ENCODE peak calls at places on chromosomes 11 and 22, in six cellular contexts. J, Z, Y, D, H and E are unnamed samples.
A peak's percentile ranks its signal among the peaks of the same experiment; 100 is the strongest.

GRCh38 chr22:46707827-46708570 is 30.1 kb downstream of the CERK start:
- DNase-seq in J (no peak), Z (no peak), Y (no peak), D (no peak), H (no peak), E (no peak)

GRCh38 chr11:126380909-126381308 is 25.4 kb downstream of the ST3GAL4 start:
- DNase-seq in J (no peak), Z (no peak), Y (no peak), D (no peak), H (no peak), E (no peak)

GRCh38 chr11:68872216-68873003 is 30.7 kb upstream of the CPT1A start:
- DNase-seq in J (no peak), Z (peak; percentile 48), Y (no peak), D (no peak), H (no peak), E (no peak)

GRCh38 chr11:111954154-111954553 is 17.0 kb downstream of the DIXDC1 start:
- DNase-seq in J (no peak), Z (no peak), Y (no peak), D (no peak), H (no peak), E (no peak)

GRCh38 chr22:21593406-21594232 is 26.1 kb downstream of the UBE2L3 start:
- DNase-seq in J (no peak), Z (no peak), Y (no peak), D (peak; percentile 47), H (no peak), E (no peak)

GRCh38 chr11:13726456-13726855 is 58.0 kb downstream of the FAR1 start:
- DNase-seq in J (no peak), Z (peak; percentile 35), Y (no peak), D (no peak), H (no peak), E (no peak)

GRCh38 chr11:11179239-11179638 is 173.8 kb downstream of the CSNK2A3 start:
- DNase-seq in J (no peak), Z (no peak), Y (peak; percentile 28), D (no peak), H (no peak), E (peak; percentile 70)

GRCh38 chr11:100752371-100753073 is 65.4 kb downstream of the ARHGAP42 start:
- DNase-seq in J (no peak), Z (no peak), Y (no peak), D (no peak), H (peak; percentile 33), E (no peak)

GRCh38 chr22:17268501-17269223 is 49.4 kb upstream of the ADA2 start:
- DNase-seq in J (peak; percentile 17), Z (no peak), Y (no peak), D (no peak), H (no peak), E (no peak)

GRCh38 chr22:50084085-50084484 is 1.1 kb downstream of the MLC1 start:
- DNase-seq in J (no peak), Z (no peak), Y (no peak), D (no peak), H (no peak), E (no peak)

GRCh38 chr11:61771195-61771894 is 18.9 kb downstream of the MYRF start:
- DNase-seq in J (no peak), Z (no peak), Y (no peak), D (no peak), H (no peak), E (no peak)

GRCh38 chr22:39611360-39611759 is 40.8 kb downstream of the CACNA1I start:
- DNase-seq in J (no peak), Z (no peak), Y (no peak), D (no peak), H (no peak), E (no peak)

GRCh38 chr22:37007666-37008065 is 11.6 kb downstream of the TST start:
- DNase-seq in J (peak; percentile 23), Z (peak; percentile 34), Y (no peak), D (no peak), H (no peak), E (no peak)

GRCh38 chr11:68256331-68256741 is 15.4 kb downstream of the C11orf24 start:
- DNase-seq in J (no peak), Z (no peak), Y (no peak), D (no peak), H (no peak), E (no peak)

GRCh38 chr11:3781423-3781822 is 15.9 kb downstream of the NUP98 start:
- DNase-seq in J (no peak), Z (no peak), Y (no peak), D (no peak), H (no peak), E (no peak)

GRCh38 chr11:63761870-63762661 is 6.5 kb downstream of the ZFTA start:
- DNase-seq in J (peak; percentile 87), Z (no peak), Y (no peak), D (peak; percentile 83), H (peak; percentile 67), E (no peak)

GRCh38 chr11:119210035-119210434 is 3.9 kb downstream of the CBL start:
- DNase-seq in J (no peak), Z (no peak), Y (no peak), D (no peak), H (no peak), E (no peak)

GRCh38 chr11:66224226-66224850 is 44.1 kb upstream of the RAB1B start:
- DNase-seq in J (no peak), Z (no peak), Y (no peak), D (no peak), H (no peak), E (no peak)

GRCh38 chr11:70501933-70502540 is 103.7 kb downstream of the CTTN start:
- DNase-seq in J (no peak), Z (no peak), Y (no peak), D (no peak), H (peak; percentile 67), E (no peak)

GRCh38 chr11:121391914-121392313 is 60.2 kb upstream of the SORL1 start:
- DNase-seq in J (no peak), Z (no peak), Y (no peak), D (no peak), H (no peak), E (no peak)

GRCh38 chr11:1573077-1573846 is 1.2 kb upstream of the DUSP8 start:
- DNase-seq in J (peak; percentile 66), Z (no peak), Y (no peak), D (no peak), H (peak; percentile 32), E (no peak)

GRCh38 chr11:71223081-71223405 is 29.3 kb downstream of the SHANK2 start:
- DNase-seq in J (no peak), Z (no peak), Y (no peak), D (no peak), H (no peak), E (no peak)

GRCh38 chr11:14702760-14703159 is 59.2 kb downstream of the PDE3B start:
- DNase-seq in J (no peak), Z (no peak), Y (no peak), D (no peak), H (no peak), E (no peak)

GRCh38 chr11:28760676-28761390 is 652.6 kb downstream of the METTL15 start:
- DNase-seq in J (no peak), Z (no peak), Y (no peak), D (no peak), H (peak; percentile 84), E (peak; percentile 90)

GRCh38 chr11:122809861-122810260 is 28.4 kb upstream of the CRTAM start:
- DNase-seq in J (no peak), Z (no peak), Y (no peak), D (no peak), H (no peak), E (no peak)

GRCh38 chr22:20013382-20013871 is 3.2 kb downstream of the ARVCF start:
- DNase-seq in J (peak; percentile 88), Z (peak; percentile 86), Y (peak; percentile 12), D (peak; percentile 91), H (peak; percentile 4), E (no peak)

GRCh38 chr11:6258571-6258998 is 1.1 kb upstream of the CCKBR start:
- DNase-seq in J (peak; percentile 79), Z (no peak), Y (no peak), D (no peak), H (peak; percentile 24), E (no peak)

GRCh38 chr11:27392715-27393114 is 29.7 kb upstream of the CCDC34 start:
- DNase-seq in J (no peak), Z (peak; percentile 70), Y (no peak), D (no peak), H (no peak), E (peak; percentile 40)

GRCh38 chr11:106961518-106961917 is 56.8 kb downstream of the GUCY1A2 start:
- DNase-seq in J (no peak), Z (peak; percentile 74), Y (peak; percentile 94), D (no peak), H (no peak), E (peak; percentile 54)

GRCh38 chr11:130916910-130917309 is 631 bp upstream of the SNX19 start:
- DNase-seq in J (no peak), Z (no peak), Y (no peak), D (no peak), H (no peak), E (no peak)

GRCh38 chr22:41290262-41291221 is 4.6 kb upstream of the RANGAP1 start:
- DNase-seq in J (no peak), Z (peak; percentile 78), Y (peak; percentile 76), D (no peak), H (no peak), E (peak; percentile 88)

GRCh38 chr11:67372993-67373915 is at the start of gene CLCF1:
- DNase-seq in J (peak; percentile 60), Z (peak; percentile 68), Y (peak; percentile 70), D (peak; percentile 69), H (no peak), E (peak; percentile 84)

GRCh38 chr22:29780781-29781676 is 13.9 kb downstream of the UQCR10 start:
- DNase-seq in J (peak; percentile 13), Z (peak; percentile 34), Y (peak; percentile 66), D (peak; percentile 27), H (no peak), E (peak; percentile 84)

GRCh38 chr11:77617892-77618291 is 19.7 kb downstream of the CLNS1A start:
- DNase-seq in J (no peak), Z (no peak), Y (no peak), D (no peak), H (no peak), E (no peak)

GRCh38 chr22:50553310-50553709 is 7.6 kb downstream of the KLHDC7B start:
- DNase-seq in J (no peak), Z (no peak), Y (no peak), D (no peak), H (no peak), E (no peak)

GRCh38 chr22:19717181-19717580 is 2.9 kb downstream of the SEPTIN5 start:
- DNase-seq in J (no peak), Z (no peak), Y (no peak), D (peak; percentile 15), H (no peak), E (no peak)

GRCh38 chr11:130180491-130180890 is 20.9 kb downstream of the ST14 start:
- DNase-seq in J (no peak), Z (no peak), Y (no peak), D (no peak), H (no peak), E (peak; percentile 44)

GRCh38 chr22:37765498-37765897 is 42.2 kb upstream of the GCAT start:
- DNase-seq in J (no peak), Z (no peak), Y (no peak), D (no peak), H (no peak), E (no peak)